ENCODE peak calls at places on chromosomes 4 and X, in ten cellular contexts. N is uterus, D is brain microvascular endothelial cell, W is heart left ventricle, A is RWPE1, M is upper lobe of right lung, F is HFF-Myc, P is endothelial cell, R is GM23338, L is fibroblast of mammary gland. V is an unnamed sample.

GRCh38 chr4:1502976-1503375 is 96.7 kb upstream of the NKX1-1 start:
- DNase-seq in N (peak), D (no peak), W (no peak), A (no peak), M (peak), F (no peak), P (no peak), R (no peak), L (no peak), V (no peak)

GRCh38 chrX:49071877-49072711 is 1.7 kb downstream of the PRAF2 start:
- DNase-seq in N (peak), D (peak), W (peak), A (no peak), M (peak), F (no peak), P (peak), R (peak), L (peak), V (no peak)

GRCh38 chrX:131288738-131289511 is at the start of gene IGSF1:
- DNase-seq in N (peak), D (peak), W (no peak), A (no peak), M (no peak), F (no peak), P (peak), R (peak), L (peak), V (no peak)

GRCh38 chr4:138449938-138450337 is 207.8 kb upstream of the SLC7A11 start:
- DNase-seq in N (no peak), D (no peak), W (no peak), A (no peak), M (no peak), F (no peak), P (no peak), R (no peak), L (no peak), V (no peak)

GRCh38 chr4:87844476-87844875 is 11.7 kb downstream of the MEPE start:
- DNase-seq in N (no peak), D (no peak), W (no peak), A (no peak), M (no peak), F (no peak), P (no peak), R (no peak), L (peak), V (no peak)

GRCh38 chr4:113358784-113359183 is 309.3 kb downstream of the ANK2 start:
- DNase-seq in N (no peak), D (no peak), W (no peak), A (no peak), M (no peak), F (no peak), P (no peak), R (peak), L (no peak), V (no peak)

GRCh38 chr4:42643685-42644084 is 13.2 kb downstream of the ATP8A1 start:
- DNase-seq in N (no peak), D (no peak), W (no peak), A (no peak), M (no peak), F (no peak), P (no peak), R (no peak), L (no peak), V (no peak)

GRCh38 chr4:53599632-53600031 is 8.3 kb upstream of the LNX1 start:
- DNase-seq in N (no peak), D (no peak), W (no peak), A (no peak), M (no peak), F (no peak), P (no peak), R (no peak), L (no peak), V (no peak)

GRCh38 chrX:73068467-73069364 is 10.6 kb downstream of the PABPC1L2A start:
- DNase-seq in N (no peak), D (no peak), W (no peak), A (no peak), M (no peak), F (no peak), P (no peak), R (no peak), L (no peak), V (no peak)

GRCh38 chrX:143437439-143437838 is 79.8 kb downstream of the SPANXN3 start:
- DNase-seq in N (no peak), D (no peak), W (no peak), A (peak), M (no peak), F (no peak), P (peak), R (peak), L (peak), V (no peak)

GRCh38 chr4:26862381-26862915 is 1.8 kb downstream of the STIM2 start:
- DNase-seq in N (no peak), D (no peak), W (no peak), A (no peak), M (no peak), F (no peak), P (no peak), R (no peak), L (no peak), V (no peak)
- TF ChIP-seq CTCF in N (no peak), D (no peak), W (no peak), A (no peak), M (no peak), F (no peak), P (no peak), R (no peak), L (no peak), V (no peak)

DNA sequence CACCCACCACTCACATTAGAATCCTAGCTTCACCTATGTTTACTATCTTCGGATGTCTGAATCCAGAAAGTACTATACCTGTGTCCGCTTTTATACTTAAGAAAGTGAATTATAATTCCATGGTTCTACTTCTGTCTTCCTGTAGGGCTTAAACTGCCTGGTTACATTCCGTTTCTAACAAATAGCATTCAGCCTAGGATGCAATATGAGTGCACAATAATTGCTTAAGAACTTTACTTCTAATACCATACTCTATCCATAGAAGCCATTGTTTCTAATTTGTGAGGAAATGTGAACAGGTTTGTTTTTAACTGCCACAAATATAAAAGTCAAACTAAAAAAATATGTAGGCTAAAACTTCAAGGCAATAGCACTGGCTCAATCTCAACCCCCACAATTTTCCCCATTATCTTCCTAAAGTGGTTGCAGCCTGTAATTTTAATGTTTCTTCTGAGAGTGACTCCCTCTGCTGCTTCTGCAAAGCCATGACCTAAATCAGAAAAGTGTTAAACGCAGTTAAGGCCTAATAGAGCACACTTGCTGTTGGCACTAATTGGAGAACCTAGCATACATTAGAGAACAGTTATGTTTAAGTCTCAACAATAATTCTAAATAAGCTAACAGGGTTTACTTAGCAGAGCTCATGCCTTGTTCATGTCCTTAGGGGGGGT is 4.2 kb downstream of the UNC5C start:
- DNase-seq in N (no peak), D (no peak), W (no peak), A (no peak), M (no peak), F (no peak), P (no peak), R (peak), L (no peak), V (no peak)
- TF ChIP-seq CTCF in N (no peak), D (peak), W (peak), A (no peak), M (no peak), F (no peak), P (no peak), R (peak), L (no peak), V (no peak)

GRCh38 chrX:14717949-14718348 is 154.9 kb downstream of the FANCB start:
- DNase-seq in N (no peak), D (no peak), W (no peak), A (no peak), M (no peak), F (no peak), P (no peak), R (no peak), L (no peak), V (no peak)

DNA sequence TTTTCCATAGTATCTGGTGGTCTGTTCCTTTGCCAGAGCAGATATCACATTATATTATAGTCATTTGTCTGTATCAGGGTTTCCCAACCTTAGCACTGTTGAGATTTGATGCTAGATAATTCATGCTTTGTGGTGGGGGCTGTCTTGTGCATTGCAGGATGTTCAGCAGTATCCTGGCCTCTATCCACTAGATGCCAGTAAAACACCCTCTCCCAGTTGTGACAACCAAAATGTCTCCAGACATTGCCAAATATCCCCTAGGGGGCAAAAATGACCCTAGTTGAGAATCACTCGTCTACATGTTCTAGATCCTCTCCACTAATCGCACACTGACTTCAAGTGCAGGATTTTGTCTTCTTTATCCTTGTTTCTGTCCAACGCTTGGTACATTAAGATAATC is 160.8 kb downstream of the FANCB start:
- DNase-seq in N (no peak), D (no peak), W (no peak), A (no peak), M (no peak), F (peak), P (peak), R (peak), L (no peak), V (no peak)
- TF ChIP-seq CTCF in N (no peak), D (peak), W (no peak), A (no peak), M (no peak), F (peak), P (no peak), R (peak), L (no peak), V (no peak)

DNA sequence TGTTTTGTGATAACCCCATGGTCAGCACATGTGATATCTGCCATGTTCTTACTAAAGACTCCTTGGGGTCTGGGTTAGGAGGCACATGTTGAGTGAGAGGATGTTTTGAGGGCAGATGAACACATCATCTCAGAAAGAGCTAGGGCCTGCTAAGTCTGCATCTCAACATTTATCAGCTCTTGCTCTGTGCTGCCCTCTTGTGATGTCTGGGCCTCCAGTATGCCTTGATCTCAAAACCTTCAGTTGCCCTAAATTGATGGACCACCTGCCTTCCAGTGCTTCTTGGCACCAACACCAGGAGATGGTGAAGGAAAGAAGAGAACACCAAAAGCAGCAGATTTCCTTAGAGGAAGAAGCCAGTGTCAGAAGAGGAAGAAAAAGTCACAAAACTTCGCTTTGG is 22.5 kb downstream of the MID1 start:
- DNase-seq in N (no peak), D (peak), W (no peak), A (no peak), M (no peak), F (no peak), P (peak), R (peak), L (peak), V (no peak)
- TF ChIP-seq CTCF in N (no peak), D (peak), W (peak), A (no peak), M (peak), F (peak), P (no peak), R (peak), L (peak), V (no peak)

GRCh38 chrX:107713205-107714195 is 62.1 kb downstream of the TSC22D3 start:
- DNase-seq in N (no peak), D (no peak), W (no peak), A (no peak), M (no peak), F (no peak), P (no peak), R (no peak), L (peak), V (no peak)

GRCh38 chrX:107716045-107716684 is 59.4 kb downstream of the TSC22D3 start:
- DNase-seq in N (no peak), D (no peak), W (no peak), A (no peak), M (peak), F (no peak), P (peak), R (peak), L (no peak), V (no peak)

GRCh38 chrX:107715331-107716044 is 60.1 kb downstream of the TSC22D3 start:
- DNase-seq in N (no peak), D (no peak), W (no peak), A (no peak), M (no peak), F (no peak), P (no peak), R (no peak), L (peak), V (no peak)

GRCh38 chrX:107712231-107713204 is 63.1 kb downstream of the TSC22D3 start:
- DNase-seq in N (peak), D (peak), W (no peak), A (no peak), M (no peak), F (no peak), P (no peak), R (no peak), L (peak), V (no peak)

GRCh38 chrX:107714196-107714811 is 61.3 kb downstream of the TSC22D3 start:
- DNase-seq in N (no peak), D (no peak), W (no peak), A (no peak), M (no peak), F (no peak), P (no peak), R (no peak), L (peak), V (no peak)
- TF ChIP-seq CTCF in N (no peak), D (peak), W (no peak), A (no peak), M (peak), F (no peak), P (no peak), R (no peak), L (peak), V (no peak)

DNA sequence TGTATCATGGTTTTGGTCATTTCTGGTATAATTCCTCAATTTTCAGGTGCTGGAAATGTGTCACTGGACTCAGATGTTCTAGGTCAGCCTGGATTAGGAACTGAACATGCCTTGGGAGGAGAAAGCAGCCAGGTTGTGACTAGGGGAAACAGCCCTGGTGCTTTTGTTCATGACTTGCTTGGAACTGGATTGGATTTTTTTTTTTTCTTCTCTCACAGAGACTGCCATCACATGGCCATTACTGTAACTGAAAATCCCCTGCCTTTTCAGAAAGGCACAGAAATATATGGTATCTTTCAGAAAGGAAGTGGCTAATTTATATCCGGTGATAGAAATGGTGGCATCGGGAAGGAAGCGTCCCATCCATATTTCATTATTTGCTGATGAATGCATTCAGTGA is 34.6 kb downstream of the SEPTIN11 start:
- DNase-seq in N (peak), D (no peak), W (no peak), A (no peak), M (no peak), F (no peak), P (no peak), R (peak), L (peak), V (no peak)
- TF ChIP-seq CTCF in N (no peak), D (peak), W (peak), A (no peak), M (peak), F (no peak), P (peak), R (peak), L (peak), V (no peak)

DNA sequence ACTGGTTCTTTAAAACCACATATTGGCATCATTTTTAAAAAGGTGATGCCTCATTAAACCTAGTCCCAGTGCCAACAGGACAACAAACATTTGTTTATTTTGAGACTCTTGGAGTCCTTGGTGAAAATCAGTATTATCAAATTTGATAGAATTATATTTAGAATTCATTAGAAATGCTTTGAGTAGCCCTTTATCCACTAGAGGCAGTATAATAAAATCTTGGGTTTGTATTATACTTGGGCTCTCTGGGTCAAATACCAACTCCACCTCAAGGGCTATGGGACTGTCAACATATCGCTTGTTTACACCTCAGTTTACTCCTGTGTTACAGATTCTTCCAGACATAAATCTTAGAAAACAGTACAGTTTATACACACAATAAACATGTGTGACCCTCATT is 335.7 kb upstream of the FSTL5 start:
- DNase-seq in N (no peak), D (no peak), W (no peak), A (peak), M (no peak), F (no peak), P (no peak), R (peak), L (no peak), V (no peak)
- TF ChIP-seq CTCF in N (no peak), D (peak), W (peak), A (peak), M (peak), F (no peak), P (peak), R (peak), L (peak), V (peak)

DNA sequence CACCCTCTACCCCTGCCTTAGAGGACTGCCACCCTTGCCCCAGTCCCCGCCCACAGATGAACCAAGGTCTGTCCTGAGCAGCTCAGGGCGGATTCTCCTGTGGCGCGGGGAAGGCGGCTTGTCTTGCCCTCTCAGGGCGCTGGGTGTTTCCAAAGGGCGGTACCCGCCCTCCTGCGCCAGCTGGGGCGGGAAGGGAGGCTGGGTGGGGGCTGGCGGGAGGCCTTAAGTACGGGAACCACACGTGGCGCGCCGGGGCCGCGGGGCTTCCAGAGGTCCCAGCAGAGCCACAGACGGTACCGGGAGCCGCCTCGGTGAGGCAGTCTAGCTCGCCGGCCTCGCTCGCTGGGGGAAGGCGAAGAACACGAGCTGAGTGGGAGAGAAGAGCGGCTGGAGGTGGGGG is 361.1 kb downstream of the MID1IP1 start:
- DNase-seq in N (no peak), D (no peak), W (no peak), A (no peak), M (peak), F (no peak), P (peak), R (peak), L (no peak), V (no peak)
- TF ChIP-seq CTCF in N (no peak), D (peak), W (no peak), A (no peak), M (peak), F (no peak), P (no peak), R (no peak), L (no peak), V (peak)

GRCh38 chr4:82373816-82374740 is at the start of gene HNRNPD:
- DNase-seq in N (peak), D (peak), W (peak), A (peak), M (peak), F (peak), P (peak), R (peak), L (peak), V (peak)
- TF ChIP-seq CTCF in N (no peak), D (no peak), W (no peak), A (no peak), M (no peak), F (no peak), P (no peak), R (no peak), L (no peak), V (no peak)

V was measured in CD14-positive monocyte.